ENCODE peak calls at places on chromosomes 3 and 15, in seven cellular contexts. F is H1, C is neuronal stem cell, L is trophoblast cell, K is H9, P is mesendoderm, H is mesenchymal stem cell. E is an unnamed sample.

GRCh38 chr15:46177219-46177618 is 542.4 kb downstream of the SQOR start:
- DNase-seq in H (no peak), C (no peak), L (no peak), K (no peak), P (peak; percentile 12), F (no peak), E (no peak)

GRCh38 chr15:100897201-100897872 is 17.7 kb downstream of the ALDH1A3 start:
- DNase-seq in C (no peak), L (no peak), H (no peak), F (no peak), K (no peak), P (no peak), E (no peak)

GRCh38 chr15:38517312-38517711 is 47.3 kb downstream of the RASGRP1 start:
- DNase-seq in L (no peak), H (no peak), F (no peak), P (no peak), C (no peak), K (no peak), E (peak; percentile 77)

GRCh38 chr3:59246719-59247401 is 197.0 kb upstream of the CFAP20DC start:
- DNase-seq in H (no peak), P (no peak), C (no peak), K (no peak), F (no peak), L (no peak), E (peak; percentile 41)

GRCh38 chr15:91047545-91048199 is 25.3 kb upstream of the VPS33B start:
- DNase-seq in K (no peak), H (peak; percentile 5), L (no peak), P (no peak), F (no peak), C (no peak), E (no peak)

GRCh38 chr3:139286825-139287224 is 57.0 kb upstream of the MRPS22 start:
- DNase-seq in C (no peak), F (no peak), L (no peak), H (no peak), K (no peak), P (no peak), E (no peak)

GRCh38 chr15:64693134-64693533 is 82.3 kb downstream of the RBPMS2 start:
- DNase-seq in H (peak; percentile 96), K (no peak), C (no peak), P (no peak), L (peak; percentile 58), F (no peak), E (peak; percentile 95)

GRCh38 chr15:51888593-51889195 is 59.2 kb downstream of the TMOD3 start:
- DNase-seq in F (no peak), K (no peak), C (no peak), P (no peak), L (no peak), H (peak; percentile 50), E (peak; percentile 31)

GRCh38 chr3:31981206-31982181 is at the start of the genes OSBPL10 and ZNF860:
- DNase-seq in C (no peak), F (no peak), H (peak; percentile 92), P (peak; percentile 88), K (peak; percentile 80), L (peak; percentile 82), E (peak; percentile 92)

GRCh38 chr3:143586565-143586964 is 261.7 kb downstream of the SLC9A9 start:
- DNase-seq in P (no peak), L (no peak), F (no peak), K (no peak), C (no peak), H (no peak), E (no peak)

GRCh38 chr3:106699093-106699492 is 678.1 kb upstream of the CCDC54 start:
- DNase-seq in F (no peak), L (no peak), H (no peak), K (no peak), C (peak; percentile 8), P (peak; percentile 51), E (no peak)

GRCh38 chr15:97875513-97876285 is 84.8 kb upstream of the ARRDC4 start:
- DNase-seq in C (no peak), K (peak; percentile 59), L (peak; percentile 27), H (no peak), F (no peak), P (no peak), E (no peak)
- H3K18ac ChIP-seq in C (no peak overlapping the region), K (no peak overlapping the region), L (no peak overlapping the region), H (no peak overlapping the region), F (no peak overlapping the region), P (no peak overlapping the region), E (no peak overlapping the region)

DNA sequence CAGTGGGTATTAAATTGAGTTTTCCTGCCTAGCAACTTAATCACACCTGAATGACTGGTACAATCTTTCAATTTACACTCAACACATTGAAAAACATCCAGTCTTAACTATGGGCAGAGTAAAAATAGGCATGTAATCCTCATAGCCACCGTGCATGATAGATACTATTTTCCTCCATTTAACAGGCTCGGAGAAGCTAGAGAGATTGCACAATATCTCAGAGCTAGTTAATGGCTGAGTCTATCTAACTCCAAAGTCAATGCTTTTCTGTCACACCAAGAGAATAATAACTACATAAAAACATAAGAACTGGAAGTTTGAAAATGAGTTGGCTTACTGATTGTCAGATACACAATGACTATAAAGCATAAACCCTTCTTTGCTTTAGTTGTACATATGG is 36.8 kb downstream of the LSAMP start:
- DNase-seq in F (no peak), L (no peak), H (no peak), K (no peak), C (no peak), P (no peak), E (no peak)
- H2AK5ac ChIP-seq in F (no peak overlapping the region), L (no peak overlapping the region), H (no peak overlapping the region), K (no peak overlapping the region), C (no peak overlapping the region), P (no peak overlapping the region), E (no peak overlapping the region)

DNA sequence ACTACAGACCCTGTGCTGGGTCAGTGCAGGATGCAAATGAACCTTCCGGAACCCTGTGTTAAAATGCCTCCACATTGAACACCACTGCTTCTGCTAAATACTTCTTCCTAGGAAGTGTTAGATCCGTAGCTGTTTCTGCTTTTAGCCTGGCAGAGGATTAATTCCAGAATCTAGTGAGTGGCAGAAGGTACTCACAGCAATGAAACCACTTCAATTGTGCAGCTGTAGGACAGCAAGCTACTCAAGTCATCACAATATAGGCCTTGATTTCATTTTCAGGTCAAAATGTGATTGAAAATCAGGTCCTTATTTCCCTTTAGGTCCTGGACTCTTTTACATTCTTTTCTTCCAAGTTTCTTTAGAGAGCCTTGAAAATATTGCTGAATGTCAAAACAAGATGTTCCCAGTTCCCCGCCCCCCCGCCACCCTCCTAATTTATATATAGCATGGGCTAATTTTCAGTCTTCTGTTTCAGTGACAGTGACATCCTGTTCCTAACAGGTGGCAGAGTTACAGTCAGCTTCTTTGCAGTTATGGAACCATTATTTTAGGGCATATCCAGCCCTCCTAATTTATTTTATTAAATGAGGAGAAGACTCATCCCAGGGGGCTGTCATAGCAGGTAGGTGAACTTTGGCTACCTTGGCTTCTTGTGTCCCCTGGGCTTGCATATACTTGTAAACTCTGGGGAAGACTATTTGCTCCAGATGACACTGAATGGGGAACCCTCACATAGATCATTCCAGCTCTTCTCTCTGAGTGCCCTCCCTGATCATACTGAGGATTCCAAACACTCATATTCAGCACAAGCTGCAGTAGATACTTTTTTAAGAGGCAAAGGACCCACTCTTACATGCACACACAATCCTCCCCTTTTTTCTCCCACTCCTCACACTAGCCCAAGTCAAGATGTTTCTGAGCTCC is 28.0 kb upstream of the ARNT2 start:
- DNase-seq in C (no peak), H (no peak), L (no peak), P (no peak), K (no peak), F (no peak), E (no peak)
- H3K18ac ChIP-seq in C (no peak overlapping the region), H (no peak overlapping the region), L (no peak overlapping the region), P (no peak overlapping the region), K (no peak overlapping the region), F (no peak overlapping the region), E (no peak overlapping the region)

DNA sequence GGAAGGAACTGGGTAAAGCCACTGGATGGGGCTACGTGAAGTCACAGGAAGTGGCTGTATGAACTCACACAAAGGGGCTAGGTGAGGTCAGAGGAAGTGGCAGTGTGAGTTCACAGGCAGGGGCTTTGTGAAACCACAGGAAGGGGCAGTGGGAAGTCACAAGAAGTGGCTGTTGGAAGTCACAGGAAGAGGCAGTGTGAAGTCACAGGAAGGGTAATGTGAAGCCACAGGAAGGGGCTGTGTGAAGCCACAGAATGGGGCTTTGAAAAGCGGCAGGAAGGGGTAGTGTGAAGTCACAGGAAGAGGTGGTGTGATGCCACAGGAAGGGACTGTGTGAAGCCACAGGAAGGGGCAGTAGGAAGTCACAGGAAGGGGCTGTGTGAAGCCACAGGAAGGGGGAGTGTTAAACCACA is 34.6 kb downstream of the GASK1A start:
- DNase-seq in P (no peak), C (no peak), L (no peak), H (no peak), K (no peak), F (no peak), E (no peak)
- H2AK5ac ChIP-seq in P (no peak overlapping the region), C (peak overlapping the region; percentile 5), L (no peak overlapping the region), H (no peak overlapping the region), K (no peak overlapping the region), F (peak overlapping the region; percentile 82), E (no peak overlapping the region)

GRCh38 chr3:156530969-156531368 is 23.9 kb downstream of the SSR3 start:
- DNase-seq in L (no peak), H (no peak), K (no peak), C (no peak), P (no peak), F (no peak), E (no peak)
- H3K18ac ChIP-seq in L (no peak overlapping the region), H (no peak overlapping the region), K (no peak overlapping the region), C (no peak overlapping the region), P (no peak overlapping the region), F (no peak overlapping the region), E (no peak overlapping the region)